ENCODE peak calls at places on chromosomes 3 and 15, in eight cellular contexts. O, N, T, L, Z, F, P and Y are unnamed samples.

GRCh38 chr3:141414800-141415462 is 46.6 kb downstream of the ZBTB38 start:
- DNase-seq in O (no peak), N (no peak), T (no peak), L (no peak), Z (no peak), F (no peak), P (peak; percentile 50), Y (no peak)

GRCh38 chr15:69997701-69998273 is 99.9 kb downstream of the TLE3 start:
- DNase-seq in O (peak; percentile 57), N (no peak), T (no peak), L (no peak), Z (peak; percentile 76), F (peak; percentile 73), P (peak; percentile 14), Y (no peak)

GRCh38 chr3:158918008-158918407 is 116.2 kb downstream of the MFSD1 start:
- DNase-seq in O (no peak), N (no peak), T (peak; percentile 69), L (no peak), Z (peak; percentile 43), F (no peak), P (peak; percentile 14), Y (peak; percentile 58)

GRCh38 chr3:128559486-128560225 is 66.7 kb upstream of the GATA2 start:
- DNase-seq in O (no peak), N (no peak), T (no peak), L (peak; percentile 19), Z (no peak), F (no peak), P (no peak), Y (no peak)

GRCh38 chr3:168071535-168071934 is 24.2 kb downstream of the GOLIM4 start:
- DNase-seq in O (no peak), N (no peak), T (no peak), L (no peak), Z (no peak), F (no peak), P (peak; percentile 55), Y (no peak)

GRCh38 chr15:93617443-93617842 is 528.4 kb upstream of the RGMA start:
- DNase-seq in O (peak; percentile 20), N (no peak), T (peak; percentile 7), L (no peak), Z (peak; percentile 19), F (no peak), P (no peak), Y (no peak)

GRCh38 chr3:144390786-144391185 is 419.2 kb downstream of the DIPK2A start:
- DNase-seq in O (no peak), N (no peak), T (no peak), L (no peak), Z (no peak), F (no peak), P (no peak), Y (no peak)

GRCh38 chr3:111735271-111735758 is 123.8 kb upstream of the PHLDB2 start:
- DNase-seq in O (no peak), N (no peak), T (no peak), L (no peak), Z (no peak), F (no peak), P (peak; percentile 82), Y (no peak)

GRCh38 chr3:12273045-12273695 is 15.7 kb upstream of the PPARG start:
- DNase-seq in O (no peak), N (no peak), T (no peak), L (no peak), Z (no peak), F (no peak), P (no peak), Y (no peak)

GRCh38 chr15:89783111-89783860 is 7.2 kb downstream of the MESP2 start:
- DNase-seq in O (no peak), N (no peak), T (no peak), L (no peak), Z (peak; percentile 45), F (no peak), P (peak; percentile 61), Y (peak; percentile 38)